ENCODE peak calls at places on chromosomes 11 and 22, in seven cellular contexts. Z is kidney; N is stimulated activated CD4-positive, alpha-beta T cell treated with anti-CD3 and anti-CD28 coated beads, Interleukin-1b, Interleukin-23, amount 100 ng/mL, for 1 hour; U is NCI-H1092; Y is GM23338; L is naive thymus-derived CD8-positive, alpha-beta T cell; D is Right ventricle myocardium superior. J is an unnamed sample.

GRCh38 chr11:1054143-1055108 is 17.9 kb upstream of the MUC6 start:
- DNase-seq in Z (peak; percentile 61), N (no peak), U (no peak), Y (no peak), L (peak; percentile 61), D (peak; percentile 28), J (no peak)

GRCh38 chr11:15700456-15700855 is 585.7 kb downstream of the INSC start:
- DNase-seq in Z (no peak), N (no peak), U (no peak), Y (no peak), L (no peak), D (no peak), J (no peak)

GRCh38 chr11:67530282-67530592 is 7.0 kb upstream of the CABP2 start:
- DNase-seq in Z (no peak), N (no peak), U (no peak), Y (no peak), L (no peak), D (no peak), J (no peak)

GRCh38 chr11:134572741-134573675 is 161.0 kb upstream of the B3GAT1 start:
- DNase-seq in Z (no peak), N (no peak), U (no peak), Y (no peak), L (no peak), D (no peak), J (no peak)

GRCh38 chr11:125968363-125968762 is 22.5 kb downstream of the VSIG10L2 start:
- DNase-seq in Z (no peak), N (no peak), U (no peak), Y (no peak), L (no peak), D (no peak), J (peak; percentile 84)

GRCh38 chr22:49670610-49671330 is 156.9 kb downstream of the BRD1 start:
- DNase-seq in Z (peak; percentile 71), N (no peak), U (no peak), Y (no peak), L (no peak), D (no peak), J (no peak)

GRCh38 chr11:57462597-57462996 is 2.3 kb downstream of the RTN4RL2 start:
- DNase-seq in Z (no peak), N (no peak), U (no peak), Y (no peak), L (no peak), D (no peak), J (no peak)

GRCh38 chr11:14376920-14377319 is 17.9 kb upstream of the RRAS2 start:
- DNase-seq in Z (no peak), N (no peak), U (no peak), Y (no peak), L (no peak), D (no peak), J (no peak)

GRCh38 chr11:113553235-113553634 is 78.0 kb upstream of the DRD2 start:
- DNase-seq in Z (no peak), N (no peak), U (no peak), Y (peak; percentile 69), L (no peak), D (no peak), J (no peak)

GRCh38 chr11:556175-556699 is 4.3 kb downstream of the LMNTD2 start:
- DNase-seq in Z (no peak), N (no peak), U (no peak), Y (peak; percentile 57), L (no peak), D (no peak), J (no peak)

GRCh38 chr22:20111045-20111688 is 4.7 kb upstream of the RANBP1 start:
- DNase-seq in Z (peak; percentile 42), N (no peak), U (no peak), Y (peak; percentile 78), L (peak; percentile 68), D (peak; percentile 29), J (peak; percentile 72)

GRCh38 chr22:46582281-46582811 is 37.8 kb upstream of the GRAMD4 start:
- DNase-seq in Z (peak; percentile 61), N (no peak), U (no peak), Y (no peak), L (no peak), D (peak; percentile 19), J (no peak)